ENCODE peak calls at places on chromosome 14, in eight cellular contexts. One of them, this sample, is unnamed.
A peak's percentile ranks its signal among the peaks of the same experiment; 100 is the strongest.

GRCh38 chr14:28057286-28058011 is 709.1 kb upstream of the FOXG1 start:
- DNase-seq in HCT116: no peak
- DNase-seq in GM23338: no peak
- DNase-seq in HL-60: peak; percentile 3
- DNase-seq in HepG2: no peak
- DNase-seq in SK-N-SH: no peak
- DNase-seq in K562: no peak
- DNase-seq in GM12878: no peak
- DNase-seq in this sample: no peak

GRCh38 chr14:59425322-59425945 is 39.7 kb downstream of the GPR135 start:
- DNase-seq in SK-N-SH: no peak
- DNase-seq in K562: no peak
- DNase-seq in GM12878: no peak
- DNase-seq in GM23338: peak; percentile 41
- DNase-seq in HepG2: no peak
- DNase-seq in HL-60: peak; percentile 49
- DNase-seq in HCT116: no peak
- DNase-seq in this sample: no peak

GRCh38 chr14:106044515-106044914 is 518.1 kb downstream of the TMEM121 start:
- DNase-seq in K562: no peak
- DNase-seq in HepG2: no peak
- DNase-seq in HCT116: no peak
- DNase-seq in GM23338: no peak
- DNase-seq in HL-60: no peak
- DNase-seq in GM12878: no peak
- DNase-seq in SK-N-SH: no peak
- DNase-seq in this sample: no peak

GRCh38 chr14:100737526-100737925 is 10.8 kb downstream of the DLK1 start:
- DNase-seq in HepG2: no peak
- DNase-seq in HCT116: no peak
- DNase-seq in HL-60: no peak
- DNase-seq in GM12878: no peak
- DNase-seq in SK-N-SH: peak; percentile 37
- DNase-seq in GM23338: no peak
- DNase-seq in K562: no peak
- DNase-seq in this sample: no peak

GRCh38 chr14:61525293-61526011 is 169.9 kb upstream of the HIF1A start:
- DNase-seq in GM12878: peak; percentile 85
- DNase-seq in HL-60: peak; percentile 46
- DNase-seq in HCT116: peak; percentile 97
- DNase-seq in SK-N-SH: no peak
- DNase-seq in GM23338: no peak
- DNase-seq in K562: peak; percentile 12
- DNase-seq in HepG2: no peak
- DNase-seq in this sample: no peak

GRCh38 chr14:65840786-65841185 is 428.3 kb downstream of the FUT8 start:
- DNase-seq in HCT116: no peak
- DNase-seq in HepG2: no peak
- DNase-seq in SK-N-SH: no peak
- DNase-seq in GM12878: no peak
- DNase-seq in HL-60: no peak
- DNase-seq in K562: no peak
- DNase-seq in GM23338: no peak
- DNase-seq in this sample: no peak

GRCh38 chr14:57293851-57294837 is 25.4 kb downstream of the AP5M1 start:
- DNase-seq in GM23338: peak; percentile 38
- DNase-seq in HepG2: no peak
- DNase-seq in HL-60: no peak
- DNase-seq in K562: no peak
- DNase-seq in SK-N-SH: no peak
- DNase-seq in HCT116: no peak
- DNase-seq in GM12878: no peak
- DNase-seq in this sample: no peak

GRCh38 chr14:100761481-100761880 is 34.8 kb downstream of the DLK1 start:
- DNase-seq in SK-N-SH: no peak
- DNase-seq in GM12878: no peak
- DNase-seq in GM23338: no peak
- DNase-seq in HL-60: no peak
- DNase-seq in HCT116: peak; percentile 40
- DNase-seq in HepG2: no peak
- DNase-seq in K562: no peak
- DNase-seq in this sample: peak; percentile 62

GRCh38 chr14:64724578-64724930 is 20.3 kb downstream of the PLEKHG3 start:
- DNase-seq in GM12878: no peak
- DNase-seq in GM23338: no peak
- DNase-seq in K562: no peak
- DNase-seq in HepG2: no peak
- DNase-seq in HCT116: no peak
- DNase-seq in HL-60: no peak
- DNase-seq in SK-N-SH: no peak
- DNase-seq in this sample: no peak

GRCh38 chr14:64722842-64723447 is 18.7 kb downstream of the PLEKHG3 start:
- DNase-seq in HL-60: no peak
- DNase-seq in GM12878: no peak
- DNase-seq in HepG2: no peak
- DNase-seq in HCT116: no peak
- DNase-seq in SK-N-SH: no peak
- DNase-seq in GM23338: no peak
- DNase-seq in K562: no peak
- DNase-seq in this sample: no peak

GRCh38 chr14:64721899-64722298 is 17.7 kb downstream of the PLEKHG3 start:
- DNase-seq in GM23338: no peak
- DNase-seq in HL-60: no peak
- DNase-seq in SK-N-SH: no peak
- DNase-seq in K562: no peak
- DNase-seq in GM12878: no peak
- DNase-seq in HepG2: no peak
- DNase-seq in HCT116: no peak
- DNase-seq in this sample: no peak

GRCh38 chr14:64725360-64725815 is 21.2 kb downstream of the PLEKHG3 start:
- DNase-seq in HepG2: no peak
- DNase-seq in K562: no peak
- DNase-seq in HL-60: no peak
- DNase-seq in GM23338: no peak
- DNase-seq in HCT116: no peak
- DNase-seq in GM12878: no peak
- DNase-seq in SK-N-SH: no peak
- DNase-seq in this sample: no peak

GRCh38 chr14:64723691-64724577 is 19.7 kb downstream of the PLEKHG3 start:
- DNase-seq in GM23338: no peak
- DNase-seq in SK-N-SH: no peak
- DNase-seq in K562: no peak
- DNase-seq in HCT116: no peak
- DNase-seq in HL-60: no peak
- DNase-seq in GM12878: no peak
- DNase-seq in HepG2: no peak
- DNase-seq in this sample: no peak
- TF ChIP-seq REST in GM23338: no peak
- TF ChIP-seq REST in SK-N-SH: no peak
- TF ChIP-seq REST in K562: no peak
- TF ChIP-seq REST in HCT116: no peak
- TF ChIP-seq REST in HL-60: no peak
- TF ChIP-seq REST in GM12878: no peak
- TF ChIP-seq REST in HepG2: no peak
- TF ChIP-seq REST in this sample: no peak

DNA sequence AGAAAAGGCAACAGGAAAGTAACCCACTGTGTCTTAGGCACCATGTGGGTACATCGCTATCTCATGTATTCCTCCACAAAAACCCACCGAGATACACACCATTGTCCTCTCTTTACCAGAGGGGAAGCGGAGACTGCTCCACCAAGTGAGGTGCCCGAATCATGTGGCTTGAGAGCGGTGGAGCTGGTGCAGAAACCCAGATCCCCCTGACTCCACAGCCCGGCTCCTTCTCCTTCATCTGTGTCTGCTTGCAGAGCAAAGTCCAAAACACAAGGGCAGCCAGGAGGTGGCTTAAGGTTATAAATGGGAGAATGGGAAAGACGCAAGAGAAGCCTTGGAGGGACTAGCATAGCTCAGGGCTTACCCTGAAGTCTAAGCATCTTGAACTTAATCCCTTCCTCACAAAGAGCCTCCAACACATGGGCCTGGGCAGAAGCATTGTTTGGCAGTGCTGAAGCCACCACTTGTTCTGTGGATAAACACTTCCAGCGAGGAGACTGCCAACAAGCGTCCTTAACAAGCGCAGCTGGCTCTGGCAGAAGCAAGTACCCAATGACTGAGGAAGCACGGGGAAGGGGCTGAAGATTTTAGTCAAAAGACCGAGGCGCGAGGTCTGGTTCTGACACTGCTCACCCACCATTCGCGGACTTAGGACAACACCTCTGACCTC is 83.0 kb downstream of the TTC7B start:
- DNase-seq in K562: no peak
- DNase-seq in HCT116: no peak
- DNase-seq in HepG2: no peak
- DNase-seq in HL-60: no peak
- DNase-seq in SK-N-SH: no peak
- DNase-seq in GM12878: no peak
- DNase-seq in GM23338: no peak
- DNase-seq in this sample: no peak
- TF ChIP-seq POLR2AphosphoS5 in K562: no peak
- TF ChIP-seq POLR2AphosphoS5 in HCT116: no peak
- TF ChIP-seq POLR2AphosphoS5 in HepG2: no peak
- TF ChIP-seq POLR2AphosphoS5 in HL-60: no peak
- TF ChIP-seq POLR2AphosphoS5 in SK-N-SH: no peak
- TF ChIP-seq POLR2AphosphoS5 in GM12878: no peak
- TF ChIP-seq POLR2AphosphoS5 in GM23338: no peak
- TF ChIP-seq POLR2AphosphoS5 in this sample: no peak

GRCh38 chr14:104221636-104222375 is 83.4 kb downstream of the KIF26A start:
- DNase-seq in GM12878: no peak
- DNase-seq in GM23338: no peak
- DNase-seq in HL-60: no peak
- DNase-seq in K562: no peak
- DNase-seq in HCT116: no peak
- DNase-seq in HepG2: no peak
- DNase-seq in SK-N-SH: peak; percentile 70
- DNase-seq in this sample: no peak

GRCh38 chr14:104224516-104225281 is 86.3 kb downstream of the KIF26A start:
- DNase-seq in SK-N-SH: peak; percentile 67
- DNase-seq in K562: peak; percentile 27
- DNase-seq in GM12878: no peak
- DNase-seq in HepG2: no peak
- DNase-seq in HL-60: no peak
- DNase-seq in HCT116: no peak
- DNase-seq in GM23338: peak; percentile 77
- DNase-seq in this sample: no peak

GRCh38 chr14:104223101-104223809 is 84.9 kb downstream of the KIF26A start:
- DNase-seq in HCT116: no peak
- DNase-seq in HepG2: no peak
- DNase-seq in HL-60: no peak
- DNase-seq in GM23338: peak; percentile 41
- DNase-seq in GM12878: no peak
- DNase-seq in SK-N-SH: peak; percentile 91
- DNase-seq in K562: peak; percentile 63
- DNase-seq in this sample: no peak

GRCh38 chr14:104222396-104223036 is 84.1 kb downstream of the KIF26A start:
- DNase-seq in SK-N-SH: no peak
- DNase-seq in HL-60: no peak
- DNase-seq in K562: no peak
- DNase-seq in GM12878: no peak
- DNase-seq in GM23338: no peak
- DNase-seq in HepG2: no peak
- DNase-seq in HCT116: no peak
- DNase-seq in this sample: no peak

DNA sequence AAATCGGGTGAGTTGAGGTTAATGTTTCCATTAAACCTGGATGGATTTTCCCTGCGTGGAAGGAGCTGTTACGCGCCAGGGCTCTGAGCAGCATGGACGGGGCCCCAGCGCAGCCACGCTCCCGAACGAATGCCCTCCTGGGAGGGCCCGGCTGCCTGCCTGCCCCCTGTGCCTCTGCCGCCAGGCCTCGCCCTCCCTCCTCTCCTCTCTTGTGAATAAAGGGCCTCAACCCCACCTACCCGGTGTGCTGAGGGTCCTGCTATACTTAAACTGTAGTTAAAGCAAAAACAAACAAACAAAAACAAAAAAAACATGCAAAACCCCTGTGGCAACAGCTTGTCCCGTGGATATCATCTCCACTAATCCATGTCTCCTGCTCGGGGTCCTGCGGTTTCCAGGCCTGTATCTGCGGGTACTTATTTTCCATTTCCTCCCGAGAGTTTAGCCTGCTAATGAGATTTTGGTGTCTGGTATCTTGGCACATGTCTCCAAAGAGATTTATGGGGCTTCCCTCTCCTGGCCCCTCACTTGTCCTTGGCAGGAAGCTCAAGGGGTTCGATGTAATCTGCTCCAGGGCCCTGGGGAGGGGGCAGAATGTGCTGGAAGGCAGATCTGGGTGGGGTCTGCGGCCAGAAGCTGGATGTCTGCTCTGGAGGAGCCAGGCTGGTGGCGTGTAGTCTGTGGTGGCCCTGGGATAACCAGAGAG is 85.6 kb downstream of the KIF26A start:
- DNase-seq in HepG2: no peak
- DNase-seq in HL-60: no peak
- DNase-seq in SK-N-SH: peak; percentile 91
- DNase-seq in HCT116: no peak
- DNase-seq in GM12878: no peak
- DNase-seq in K562: no peak
- DNase-seq in GM23338: no peak
- DNase-seq in this sample: no peak
- H3K4me3 ChIP-seq in HepG2: no peak overlapping the region
- H3K4me3 ChIP-seq in HL-60: no peak overlapping the region
- H3K4me3 ChIP-seq in SK-N-SH: peak overlapping the region; percentile 39
- H3K4me3 ChIP-seq in HCT116: no peak overlapping the region
- H3K4me3 ChIP-seq in GM12878: no peak overlapping the region
- H3K4me3 ChIP-seq in K562: no peak overlapping the region
- H3K4me3 ChIP-seq in GM23338: no peak overlapping the region
- H3K4me3 ChIP-seq in this sample: no peak overlapping the region

DNA sequence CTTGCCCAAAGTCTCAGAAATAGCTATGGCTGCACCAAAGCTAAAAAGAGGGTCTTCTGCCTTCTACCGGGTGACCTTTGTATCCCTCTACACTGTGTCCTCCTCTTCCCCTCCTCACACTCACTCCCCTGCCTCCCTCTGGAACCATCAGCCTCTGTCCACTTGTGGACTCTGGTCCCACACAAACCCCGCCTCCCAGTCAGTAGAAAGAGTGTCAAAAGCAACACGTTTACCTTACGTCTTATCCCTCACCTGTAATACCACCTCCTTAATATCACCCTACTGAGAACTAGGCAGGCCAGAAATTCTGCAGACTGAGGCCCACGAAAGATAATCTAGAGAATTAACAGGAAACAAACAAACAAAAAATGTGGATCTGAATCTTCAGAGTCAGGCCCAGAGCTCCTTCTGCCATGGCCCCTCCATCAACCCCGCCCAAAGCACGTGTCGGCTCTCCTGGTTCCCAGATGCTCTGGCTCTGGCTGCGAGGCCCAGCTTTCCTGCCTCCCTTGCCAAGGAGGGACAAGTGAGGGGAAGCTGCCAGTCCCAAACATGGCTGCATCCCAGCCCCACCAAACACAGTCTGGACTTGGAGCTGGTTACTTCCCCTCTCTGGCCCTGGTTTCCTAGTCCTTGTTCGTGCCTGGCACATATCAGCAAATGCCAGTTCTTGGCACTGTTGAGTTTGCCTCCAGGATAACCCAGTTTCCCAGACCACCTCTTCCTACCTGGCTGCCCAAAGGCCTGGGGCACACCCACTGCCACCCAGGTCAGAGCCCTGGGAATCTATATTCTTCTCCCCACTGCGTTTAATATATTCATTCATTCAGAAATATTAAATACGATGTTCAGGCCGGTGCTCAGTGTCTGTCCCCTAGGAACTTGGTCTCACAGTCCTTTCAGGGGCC is 2.7 kb downstream of the ACTN1 start:
- DNase-seq in HL-60: peak; percentile 9
- DNase-seq in K562: no peak
- DNase-seq in GM23338: no peak
- DNase-seq in GM12878: no peak
- DNase-seq in HCT116: no peak
- DNase-seq in SK-N-SH: peak; percentile 24
- DNase-seq in HepG2: peak; percentile 77
- DNase-seq in this sample: no peak
- TF ChIP-seq REST in HL-60: no peak
- TF ChIP-seq REST in K562: no peak
- TF ChIP-seq REST in GM23338: no peak
- TF ChIP-seq REST in GM12878: no peak
- TF ChIP-seq REST in HCT116: no peak
- TF ChIP-seq REST in SK-N-SH: no peak
- TF ChIP-seq REST in HepG2: no peak
- TF ChIP-seq REST in this sample: no peak

This sample was measured in Panc1.